ENCODE peak calls at places on chromosomes 4 and X, in four cellular contexts. O is SK-N-SH, G is H1, M is GM12878. C is an unnamed sample.

GRCh38 chrX:44306336-44306735 is 37.1 kb downstream of the EFHC2 start:
- DNase-seq in O (no peak), M (no peak), G (no peak), C (no peak)

GRCh38 chrX:108167211-108167872 is 75.8 kb downstream of the ATG4A start:
- DNase-seq in G (no peak), M (no peak), O (no peak), C (no peak)

GRCh38 chr4:178812866-178813265 is 1370.6 kb upstream of the AGA start:
- DNase-seq in M (no peak), O (no peak), G (no peak), C (no peak)

GRCh38 chrX:113551919-113552318 is 711.3 kb upstream of the AMOT start:
- DNase-seq in M (no peak), G (no peak), O (no peak), C (no peak)

GRCh38 chr4:88859191-88859812 is 161.7 kb upstream of the NAP1L5 start:
- DNase-seq in O (no peak), G (no peak), M (no peak), C (no peak)

GRCh38 chr4:75254745-75255144 is 259.5 kb downstream of the RCHY1 start:
- DNase-seq in M (no peak), O (no peak), G (no peak), C (no peak)

GRCh38 chrX:154540897-154541535 is 5.6 kb downstream of the G6PD start:
- DNase-seq in M (no peak), G (no peak), O (no peak), C (no peak)

GRCh38 chr4:52877694-52878093 is 15.6 kb downstream of the RASL11B start:
- DNase-seq in M (no peak), G (no peak), O (no peak), C (no peak)

GRCh38 chr4:7424553-7425111 is 10.1 kb downstream of the PSAPL1 start:
- DNase-seq in M (no peak), O (peak), G (peak), C (no peak)

GRCh38 chrX:100484971-100485370 is 74.9 kb upstream of the PCDH19 start:
- DNase-seq in M (no peak), O (no peak), G (no peak), C (no peak)

GRCh38 chr4:45518832-45519231 is 605.0 kb downstream of the GABRG1 start:
- DNase-seq in G (no peak), O (no peak), M (no peak), C (no peak)

GRCh38 chrX:112270991-112271390 is 188.4 kb upstream of the TRPC5 start:
- DNase-seq in O (no peak), M (no peak), G (no peak), C (no peak)

GRCh38 chr4:7103599-7104365 is 35.9 kb upstream of the GRPEL1 start:
- DNase-seq in M (no peak), O (peak), G (no peak), C (no peak)

GRCh38 chr4:54586343-54586953 is 71.3 kb upstream of the KIT start:
- DNase-seq in M (no peak), G (no peak), O (no peak), C (peak)

GRCh38 chr4:149031399-149031798 is 589.2 kb upstream of the NR3C2 start:
- DNase-seq in G (no peak), O (no peak), M (no peak), C (no peak)

GRCh38 chr4:175891863-175892262 is 79.8 kb upstream of the GPM6A start:
- DNase-seq in M (no peak), O (peak), G (no peak), C (no peak)

GRCh38 chr4:109041463-109041862 is 261.0 kb downstream of the COL25A1 start:
- DNase-seq in G (no peak), M (no peak), O (no peak), C (no peak)

GRCh38 chr4:124953059-124953850 is 240.7 kb upstream of the ANKRD50 start:
- DNase-seq in G (no peak), O (no peak), M (no peak), C (no peak)

GRCh38 chrX:20383487-20383886 is 116.8 kb upstream of the RPS6KA3 start:
- DNase-seq in O (no peak), M (no peak), G (no peak), C (no peak)

GRCh38 chr4:153112071-153112460 is 92.2 kb upstream of the TRIM2 start:
- DNase-seq in M (no peak), O (no peak), G (no peak), C (no peak)

GRCh38 chr4:119592708-119593298 is 35.8 kb downstream of the PDE5A start:
- DNase-seq in M (no peak), G (no peak), O (no peak), C (no peak)

GRCh38 chr4:80840396-80840795 is 190.1 kb upstream of the BMP3 start:
- DNase-seq in O (no peak), M (no peak), G (no peak), C (no peak)

GRCh38 chr4:189088783-189089182 is 851.9 kb upstream of the FRG1 start:
- DNase-seq in O (no peak), G (no peak), M (no peak), C (no peak)

GRCh38 chrX:63514575-63514967 is 163.4 kb upstream of the SPIN4 start:
- DNase-seq in M (no peak), G (no peak), O (no peak), C (no peak)

GRCh38 chr4:121139533-121140222 is 24.4 kb downstream of the TNIP3 start:
- DNase-seq in O (no peak), M (peak), G (no peak), C (no peak)

GRCh38 chr4:139453041-139453370 is 915 bp upstream of the RAB33B start:
- DNase-seq in G (no peak), M (peak), O (no peak), C (no peak)

GRCh38 chr4:183610613-183611012 is 48.4 kb downstream of the RWDD4 start:
- DNase-seq in G (no peak), M (no peak), O (no peak), C (no peak)

GRCh38 chrX:103360916-103361315 is 4.6 kb downstream of the TCEAL9 start:
- DNase-seq in M (no peak), G (no peak), O (no peak), C (no peak)

GRCh38 chr4:2634014-2634413 is 97.6 kb downstream of the FAM193A start:
- DNase-seq in M (no peak), O (no peak), G (no peak), C (no peak)

GRCh38 chrX:54230440-54231148 is 47.5 kb upstream of the FAM120C start:
- DNase-seq in G (no peak), O (no peak), M (no peak), C (no peak)

GRCh38 chr4:183182873-183183725 is 84.0 kb downstream of the WWC2 start:
- DNase-seq in M (no peak), O (no peak), G (peak), C (no peak)

GRCh38 chrX:78064152-78064551 is 39.9 kb upstream of the PGK1 start:
- DNase-seq in M (no peak), O (no peak), G (no peak), C (no peak)

GRCh38 chr4:20984011-20984836 is 284.0 kb downstream of the PACRGL start:
- DNase-seq in M (no peak), O (peak), G (peak), C (no peak)

GRCh38 chr4:163048447-163048846 is 118.2 kb downstream of the NAF1 start:
- DNase-seq in O (peak), M (no peak), G (no peak), C (peak)

GRCh38 chr4:5212255-5213032 is 161.2 kb downstream of the STK32B start:
- DNase-seq in O (no peak), G (no peak), M (no peak), C (no peak)

GRCh38 chr4:39893693-39894072 is 84.0 kb downstream of the PDS5A start:
- DNase-seq in M (no peak), G (no peak), O (no peak), C (no peak)

GRCh38 chrX:87961471-87961870 is 443.9 kb downstream of the KLHL4 start:
- DNase-seq in M (no peak), O (no peak), G (no peak), C (no peak)

GRCh38 chrX:48715066-48715465 is 18.5 kb downstream of the SUV39H1 start:
- DNase-seq in G (no peak), M (no peak), O (no peak), C (no peak)

GRCh38 chr4:42412251-42412650 is 15.0 kb downstream of the SHISA3 start:
- DNase-seq in G (no peak), M (no peak), O (no peak), C (no peak)
- TF ChIP-seq NRF1 in G (no peak), M (no peak), O (no peak), C (no peak)

DNA sequence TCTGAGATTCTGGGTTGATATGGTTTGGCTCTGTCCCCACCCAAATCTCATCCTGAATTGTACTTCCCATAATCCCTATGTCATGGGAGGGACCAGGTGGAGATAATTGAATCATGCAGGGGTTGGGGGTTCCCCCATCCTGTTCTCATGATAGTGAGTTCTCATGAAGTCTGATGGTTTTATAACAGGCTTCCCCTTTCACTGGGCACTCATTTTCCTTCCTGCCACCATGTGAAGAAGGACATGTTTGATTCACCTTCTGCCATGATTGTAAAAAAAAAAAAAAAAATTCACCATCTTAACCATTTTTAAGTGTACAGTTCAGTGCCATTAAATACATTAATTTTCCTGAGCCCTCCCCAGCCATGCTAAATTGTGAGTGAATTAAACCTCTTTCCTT is 42.6 kb downstream of the SUPT20HL2 start:
- DNase-seq in O (no peak), M (no peak), G (no peak), C (no peak)
- TF ChIP-seq NRF1 in O (no peak), M (no peak), G (no peak), C (no peak)

DNA sequence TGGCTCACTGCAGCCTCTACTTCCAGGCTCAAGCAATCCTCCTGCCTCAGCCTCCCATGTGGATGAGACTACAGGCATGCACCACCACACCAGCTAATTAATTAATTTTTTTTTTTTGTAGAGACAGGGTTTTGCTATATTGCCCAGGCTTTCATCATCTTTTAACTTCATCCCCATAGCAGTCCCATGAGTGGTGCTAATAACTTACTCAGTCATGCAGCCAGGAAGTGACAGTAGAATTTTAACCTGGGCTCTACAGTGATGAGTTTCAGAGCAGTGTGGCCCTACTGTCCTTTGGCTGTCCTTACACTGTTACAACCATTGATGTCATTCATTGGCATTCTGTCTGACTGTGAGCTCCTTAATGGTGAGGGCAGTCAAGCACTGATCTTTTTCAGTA is 3.9 kb upstream of the OCIAD2 start:
- DNase-seq in G (no peak), M (no peak), O (no peak), C (no peak)
- TF ChIP-seq NRF1 in G (no peak), M (no peak), O (no peak), C (no peak)

DNA sequence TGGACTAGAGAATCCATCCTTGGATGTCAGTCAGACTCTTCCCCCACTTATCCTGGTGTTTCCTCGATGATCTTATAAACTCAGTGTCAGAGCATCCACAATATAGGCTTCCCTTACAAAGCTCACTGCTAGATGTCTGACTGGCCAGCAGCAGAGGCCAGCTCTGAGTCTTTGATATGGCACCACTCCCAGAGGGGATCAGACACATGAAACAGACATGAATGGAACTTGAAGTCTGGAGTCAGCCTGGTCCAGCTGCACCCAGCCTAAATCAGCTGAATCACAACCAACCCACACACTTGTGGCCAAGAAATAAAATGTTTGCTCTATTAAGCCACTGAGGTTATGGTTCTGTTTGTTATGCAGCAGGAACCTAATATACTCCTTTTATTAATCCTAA is 129.6 kb upstream of the MED14 start:
- DNase-seq in O (no peak), M (no peak), G (no peak), C (no peak)
- TF ChIP-seq NRF1 in O (no peak), M (no peak), G (no peak), C (no peak)

GRCh38 chrX:109301177-109301576 is 180.7 kb downstream of the GUCY2F start:
- DNase-seq in O (no peak), G (no peak), M (no peak), C (no peak)

GRCh38 chrX:109300415-109300814 is 181.5 kb downstream of the GUCY2F start:
- DNase-seq in G (no peak), M (no peak), O (no peak), C (no peak)

GRCh38 chrX:109294097-109294815 is 187.6 kb downstream of the GUCY2F start:
- DNase-seq in G (no peak), M (no peak), O (no peak), C (no peak)

GRCh38 chrX:109299091-109299490 is 182.8 kb downstream of the GUCY2F start:
- DNase-seq in M (no peak), O (no peak), G (no peak), C (no peak)
- TF ChIP-seq NRF1 in M (no peak), O (no peak), G (no peak), C (no peak)

GRCh38 chrX:11349661-11350337 is 56.6 kb downstream of the AMELX start:
- DNase-seq in M (no peak), G (no peak), O (no peak), C (no peak)

GRCh38 chrX:11349020-11349419 is 55.8 kb downstream of the AMELX start:
- DNase-seq in O (no peak), M (no peak), G (no peak), C (no peak)

GRCh38 chrX:11355259-11355909 is 62.2 kb downstream of the AMELX start:
- DNase-seq in O (no peak), G (no peak), M (no peak), C (no peak)

GRCh38 chrX:11352296-11352741 is 59.1 kb downstream of the AMELX start:
- DNase-seq in G (no peak), O (no peak), M (no peak), C (peak)

GRCh38 chrX:11351375-11352295 is 58.4 kb downstream of the AMELX start:
- DNase-seq in O (no peak), M (no peak), G (no peak), C (no peak)
- TF ChIP-seq NRF1 in O (no peak), M (no peak), G (no peak), C (no peak)

DNA sequence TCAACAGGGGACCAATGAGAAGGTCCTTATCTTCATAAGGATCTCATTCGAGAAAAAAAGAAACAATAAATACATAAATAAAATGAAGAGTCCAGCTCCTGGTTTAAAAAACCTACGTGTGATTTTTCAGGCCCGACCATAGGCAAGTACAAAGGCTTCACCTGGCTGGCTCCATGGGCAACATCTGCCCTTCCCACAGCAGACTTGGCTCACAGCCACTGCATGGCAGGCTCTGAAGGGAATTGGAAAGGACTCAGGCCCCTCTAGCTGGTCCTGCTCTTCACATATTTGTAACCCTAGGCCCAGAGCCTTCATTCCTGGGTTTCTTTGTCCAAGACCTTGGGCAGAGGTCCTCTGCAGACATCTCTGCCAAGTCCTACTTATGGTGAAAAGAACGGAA is 228.1 kb downstream of the QDPR start:
- DNase-seq in O (no peak), M (no peak), G (no peak), C (no peak)
- TF ChIP-seq NRF1 in O (no peak), M (no peak), G (no peak), C (no peak)